ENCODE peak calls at places on chromosomes 13 and 19, in four cellular contexts. W is fibroblast of the aortic adventitia, B is H54, K is Daoy. O is an unnamed sample.

GRCh38 chr19:53906211-53907192 is 2.6 kb upstream of the CACNG7 start:
- DNase-seq in W (peak; percentile 23), K (peak; percentile 59), B (peak; percentile 98), O (peak; percentile 89)

GRCh38 chr13:78680611-78681010 is 21.7 kb upstream of the OBI1 start:
- DNase-seq in K (no peak), B (no peak), W (no peak), O (no peak)

GRCh38 chr13:29918845-29919244 is 68.4 kb upstream of the UBL3 start:
- DNase-seq in W (peak; percentile 86), K (no peak), B (no peak), O (peak; percentile 52)

GRCh38 chr13:47455581-47455980 is 545.5 kb downstream of the SUCLA2 start:
- DNase-seq in W (peak; percentile 20), B (no peak), K (no peak), O (no peak)

GRCh38 chr13:85864963-85865530 is 65.8 kb upstream of the SLITRK6 start:
- DNase-seq in B (peak; percentile 3), K (peak; percentile 5), W (no peak), O (no peak)

GRCh38 chr19:46579286-46579944 is 21.7 kb upstream of the CALM3 start:
- DNase-seq in B (no peak), W (no peak), K (no peak), O (no peak)

GRCh38 chr13:49935171-49936084 is 712 bp downstream of the SPRYD7 start:
- DNase-seq in K (peak; percentile 57), W (peak; percentile 56), B (peak; percentile 31), O (peak; percentile 69)

GRCh38 chr19:2475018-2475701 is 767 bp upstream of the GADD45B start:
- DNase-seq in W (peak; percentile 61), B (no peak), K (peak; percentile 83), O (peak; percentile 63)

GRCh38 chr19:5623397-5624153 is 692 bp downstream of the SAFB start:
- DNase-seq in W (no peak), K (peak; percentile 13), B (no peak), O (no peak)

GRCh38 chr13:20159646-20160345 is 1.1 kb downstream of the GJA3 start:
- DNase-seq in W (no peak), K (peak; percentile 21), B (no peak), O (no peak)

GRCh38 chr13:41224113-41225110 is 30.0 kb upstream of the KBTBD7 start:
- DNase-seq in B (peak; percentile 22), W (peak; percentile 66), K (peak; percentile 5), O (peak; percentile 83)

GRCh38 chr13:90951663-90952062 is 395.8 kb upstream of the MIR17HG start:
- DNase-seq in K (no peak), W (no peak), B (no peak), O (no peak)

GRCh38 chr13:67408823-67409222 is 178.7 kb upstream of the PCDH9 start:
- DNase-seq in K (no peak), W (no peak), B (no peak), O (no peak)

GRCh38 chr13:58406545-58406944 is 775.0 kb downstream of the PCDH17 start:
- DNase-seq in K (no peak), B (no peak), W (no peak), O (no peak)

GRCh38 chr19:46784262-46785053 is 3.9 kb downstream of the SLC1A5 start:
- DNase-seq in K (peak; percentile 90), B (peak; percentile 77), W (peak; percentile 97), O (peak; percentile 94)

GRCh38 chr19:30060872-30061556 is 119.0 kb downstream of the URI1 start:
- DNase-seq in W (no peak), K (no peak), B (no peak), O (no peak)

GRCh38 chr19:49739098-49739497 is 24.0 kb downstream of the TSKS start:
- DNase-seq in W (no peak), B (no peak), K (no peak), O (no peak)

GRCh38 chr19:31347356-31347755 is 1.9 kb downstream of the TSHZ3 start:
- DNase-seq in K (no peak), B (no peak), W (peak; percentile 75), O (no peak)

GRCh38 chr13:113179374-113180230 is 21.2 kb downstream of the PROZ start:
- DNase-seq in B (no peak), W (no peak), K (no peak), O (no peak)

GRCh38 chr13:63631006-63631405 is 2215.4 kb upstream of the PCDH20 start:
- DNase-seq in K (no peak), W (no peak), B (no peak), O (no peak)

GRCh38 chr19:15456871-15457700 is 7.3 kb downstream of the RASAL3 start:
- DNase-seq in W (no peak), K (no peak), B (no peak), O (peak; percentile 35)

GRCh38 chr13:40064723-40065122 is 409.3 kb downstream of the COG6 start:
- DNase-seq in K (peak; percentile 88), W (peak; percentile 96), B (no peak), O (peak; percentile 79)

GRCh38 chr19:38455031-38455430 is 21.5 kb downstream of the RYR1 start:
- DNase-seq in B (no peak), K (peak; percentile 23), W (peak; percentile 16), O (no peak)

GRCh38 chr19:55258476-55258827 is 365 bp downstream of the PPP6R1 start:
- DNase-seq in W (no peak), B (peak; percentile 68), K (no peak), O (peak; percentile 80)

GRCh38 chr19:30593975-30594925 is 222.1 kb downstream of the ZNF536 start:
- DNase-seq in W (no peak), K (no peak), B (no peak), O (no peak)

GRCh38 chr13:75195479-75196111 is 286.4 kb downstream of the TBC1D4 start:
- DNase-seq in W (no peak), B (no peak), K (no peak), O (no peak)

O was measured in GM03348.